ENCODE peak calls at places on chromosomes 12 and 14, in seven cellular contexts. One of them, this sample, is unnamed.

GRCh38 chr12:85663631-85664030 is 172.6 kb downstream of the RASSF9 start:
- DNase-seq in germinal center: no peak
- DNase-seq in AG09309: no peak
- DNase-seq in AG08396: no peak
- DNase-seq in anterior cingulate cortex: no peak
- DNase-seq in activated T-cell treated with anti-CD3 and anti-CD28 coated beads for 24 hours: no peak
- DNase-seq in Right ventricle myocardium superior: no peak
- DNase-seq in this sample: no peak

GRCh38 chr12:13472690-13473089 is 276.2 kb downstream of the EMP1 start:
- DNase-seq in Right ventricle myocardium superior: no peak
- DNase-seq in AG09309: no peak
- DNase-seq in anterior cingulate cortex: no peak
- DNase-seq in germinal center: no peak
- DNase-seq in AG08396: no peak
- DNase-seq in activated T-cell treated with anti-CD3 and anti-CD28 coated beads for 24 hours: no peak
- DNase-seq in this sample: peak

GRCh38 chr12:2299207-2299606 is 246.4 kb downstream of the CACNA1C start:
- DNase-seq in AG09309: no peak
- DNase-seq in AG08396: no peak
- DNase-seq in germinal center: no peak
- DNase-seq in activated T-cell treated with anti-CD3 and anti-CD28 coated beads for 24 hours: no peak
- DNase-seq in anterior cingulate cortex: no peak
- DNase-seq in Right ventricle myocardium superior: no peak
- DNase-seq in this sample: no peak

GRCh38 chr12:116406529-116406928 is 129.0 kb upstream of the MED13L start:
- DNase-seq in AG08396: peak
- DNase-seq in AG09309: peak
- DNase-seq in Right ventricle myocardium superior: peak
- DNase-seq in anterior cingulate cortex: no peak
- DNase-seq in activated T-cell treated with anti-CD3 and anti-CD28 coated beads for 24 hours: no peak
- DNase-seq in germinal center: no peak
- DNase-seq in this sample: peak

GRCh38 chr14:23307687-23308644 is 1.3 kb downstream of the BCL2L2 start:
- DNase-seq in germinal center: no peak
- DNase-seq in AG08396: no peak
- DNase-seq in AG09309: no peak
- DNase-seq in anterior cingulate cortex: no peak
- DNase-seq in Right ventricle myocardium superior: no peak
- DNase-seq in activated T-cell treated with anti-CD3 and anti-CD28 coated beads for 24 hours: no peak
- DNase-seq in this sample: no peak

GRCh38 chr14:71529855-71530254 is 402.4 kb upstream of the RGS6 start:
- DNase-seq in Right ventricle myocardium superior: peak
- DNase-seq in AG08396: peak
- DNase-seq in germinal center: no peak
- DNase-seq in anterior cingulate cortex: peak
- DNase-seq in activated T-cell treated with anti-CD3 and anti-CD28 coated beads for 24 hours: no peak
- DNase-seq in AG09309: peak
- DNase-seq in this sample: no peak

GRCh38 chr12:77916276-77916675 is 85.6 kb downstream of the NAV3 start:
- DNase-seq in anterior cingulate cortex: no peak
- DNase-seq in germinal center: no peak
- DNase-seq in Right ventricle myocardium superior: no peak
- DNase-seq in AG08396: no peak
- DNase-seq in activated T-cell treated with anti-CD3 and anti-CD28 coated beads for 24 hours: no peak
- DNase-seq in AG09309: no peak
- DNase-seq in this sample: no peak

GRCh38 chr14:104882325-104882973 is 17.4 kb downstream of the CEP170B start:
- DNase-seq in AG09309: no peak
- DNase-seq in Right ventricle myocardium superior: peak
- DNase-seq in germinal center: peak
- DNase-seq in anterior cingulate cortex: no peak
- DNase-seq in AG08396: no peak
- DNase-seq in activated T-cell treated with anti-CD3 and anti-CD28 coated beads for 24 hours: no peak
- DNase-seq in this sample: no peak

GRCh38 chr12:3229577-3229976 is 152.4 kb downstream of the TSPAN9 start:
- DNase-seq in germinal center: peak
- DNase-seq in Right ventricle myocardium superior: no peak
- DNase-seq in activated T-cell treated with anti-CD3 and anti-CD28 coated beads for 24 hours: no peak
- DNase-seq in AG09309: no peak
- DNase-seq in anterior cingulate cortex: no peak
- DNase-seq in AG08396: no peak
- DNase-seq in this sample: no peak

GRCh38 chr14:103607039-103607668 is 21.9 kb upstream of the KLC1 start:
- DNase-seq in AG09309: peak
- DNase-seq in anterior cingulate cortex: no peak
- DNase-seq in AG08396: peak
- DNase-seq in germinal center: peak
- DNase-seq in Right ventricle myocardium superior: peak
- DNase-seq in activated T-cell treated with anti-CD3 and anti-CD28 coated beads for 24 hours: peak
- DNase-seq in this sample: peak

GRCh38 chr14:92970233-92970625 is 47.3 kb downstream of the CHGA start:
- DNase-seq in Right ventricle myocardium superior: peak
- DNase-seq in AG08396: no peak
- DNase-seq in anterior cingulate cortex: no peak
- DNase-seq in activated T-cell treated with anti-CD3 and anti-CD28 coated beads for 24 hours: no peak
- DNase-seq in germinal center: no peak
- DNase-seq in AG09309: no peak
- DNase-seq in this sample: no peak

GRCh38 chr14:52095793-52096192 is 26.9 kb upstream of the NID2 start:
- DNase-seq in AG08396: no peak
- DNase-seq in anterior cingulate cortex: no peak
- DNase-seq in AG09309: no peak
- DNase-seq in Right ventricle myocardium superior: no peak
- DNase-seq in activated T-cell treated with anti-CD3 and anti-CD28 coated beads for 24 hours: no peak
- DNase-seq in germinal center: no peak
- DNase-seq in this sample: no peak

GRCh38 chr12:70919597-70920035 is 922 bp downstream of the PTPRR start:
- DNase-seq in AG09309: no peak
- DNase-seq in activated T-cell treated with anti-CD3 and anti-CD28 coated beads for 24 hours: no peak
- DNase-seq in anterior cingulate cortex: no peak
- DNase-seq in germinal center: no peak
- DNase-seq in AG08396: peak
- DNase-seq in Right ventricle myocardium superior: no peak
- DNase-seq in this sample: no peak

GRCh38 chr12:41466762-41467270 is 278.7 kb downstream of the PDZRN4 start:
- DNase-seq in AG08396: no peak
- DNase-seq in activated T-cell treated with anti-CD3 and anti-CD28 coated beads for 24 hours: no peak
- DNase-seq in germinal center: no peak
- DNase-seq in AG09309: no peak
- DNase-seq in Right ventricle myocardium superior: no peak
- DNase-seq in anterior cingulate cortex: no peak
- DNase-seq in this sample: no peak

GRCh38 chr12:100716658-100716948 is 78.0 kb upstream of the ANO4 start:
- DNase-seq in activated T-cell treated with anti-CD3 and anti-CD28 coated beads for 24 hours: no peak
- DNase-seq in anterior cingulate cortex: no peak
- DNase-seq in Right ventricle myocardium superior: no peak
- DNase-seq in AG08396: no peak
- DNase-seq in germinal center: peak
- DNase-seq in AG09309: no peak
- DNase-seq in this sample: no peak

GRCh38 chr14:68945190-68945584 is 33.9 kb downstream of the ACTN1 start:
- DNase-seq in AG09309: no peak
- DNase-seq in activated T-cell treated with anti-CD3 and anti-CD28 coated beads for 24 hours: no peak
- DNase-seq in Right ventricle myocardium superior: no peak
- DNase-seq in germinal center: no peak
- DNase-seq in anterior cingulate cortex: no peak
- DNase-seq in AG08396: no peak
- DNase-seq in this sample: no peak

GRCh38 chr14:80543211-80543610 is 331.9 kb upstream of the DIO2 start:
- DNase-seq in AG08396: no peak
- DNase-seq in AG09309: no peak
- DNase-seq in Right ventricle myocardium superior: no peak
- DNase-seq in germinal center: no peak
- DNase-seq in activated T-cell treated with anti-CD3 and anti-CD28 coated beads for 24 hours: no peak
- DNase-seq in anterior cingulate cortex: no peak
- DNase-seq in this sample: no peak

GRCh38 chr14:58777541-58777979 is 139.8 kb downstream of the DACT1 start:
- DNase-seq in germinal center: no peak
- DNase-seq in anterior cingulate cortex: no peak
- DNase-seq in AG09309: no peak
- DNase-seq in Right ventricle myocardium superior: no peak
- DNase-seq in AG08396: no peak
- DNase-seq in activated T-cell treated with anti-CD3 and anti-CD28 coated beads for 24 hours: no peak
- DNase-seq in this sample: no peak

GRCh38 chr12:65741662-65742480 is 82.4 kb upstream of the HMGA2 start:
- DNase-seq in germinal center: peak
- DNase-seq in Right ventricle myocardium superior: no peak
- DNase-seq in AG08396: peak
- DNase-seq in AG09309: no peak
- DNase-seq in anterior cingulate cortex: no peak
- DNase-seq in activated T-cell treated with anti-CD3 and anti-CD28 coated beads for 24 hours: no peak
- DNase-seq in this sample: no peak

GRCh38 chr12:107200394-107200793 is 107.0 kb upstream of the CRY1 start:
- DNase-seq in germinal center: no peak
- DNase-seq in AG08396: peak
- DNase-seq in anterior cingulate cortex: no peak
- DNase-seq in Right ventricle myocardium superior: no peak
- DNase-seq in activated T-cell treated with anti-CD3 and anti-CD28 coated beads for 24 hours: no peak
- DNase-seq in AG09309: no peak
- DNase-seq in this sample: no peak